ENCODE peak calls at places on chromosomes 12 and 14, in seven cellular contexts. F is fibroblast of lung; B is body of pancreas; D is hepatocyte; Z is pancreas; R is astrocyte; J is effector memory CD4-positive, alpha-beta T cell. Q is an unnamed sample.

GRCh38 chr14:76810525-76810924 is 2.2 kb downstream of the ANGEL1 start:
- DNase-seq in F (no peak), B (no peak), D (no peak), Z (no peak), R (no peak), J (no peak), Q (no peak)

GRCh38 chr14:32468955-32469354 is 139.9 kb downstream of the AKAP6 start:
- DNase-seq in F (peak; percentile 76), B (no peak), D (peak; percentile 20), Z (no peak), R (peak; percentile 71), J (no peak), Q (peak; percentile 32)

GRCh38 chr12:12533238-12533829 is 29.3 kb downstream of the DUSP16 start:
- DNase-seq in F (peak; percentile 71), B (peak; percentile 92), D (peak; percentile 69), Z (peak; percentile 81), R (peak; percentile 57), J (no peak), Q (peak; percentile 88)

GRCh38 chr14:56811596-56812363 is 1.5 kb upstream of the OTX2 start:
- DNase-seq in F (no peak), B (no peak), D (no peak), Z (no peak), R (no peak), J (no peak), Q (no peak)

GRCh38 chr14:51733147-51733546 is 81.4 kb downstream of the FRMD6 start:
- DNase-seq in F (no peak), B (no peak), D (no peak), Z (no peak), R (no peak), J (no peak), Q (no peak)

GRCh38 chr14:57199911-57200310 is 68.8 kb downstream of the EXOC5 start:
- DNase-seq in F (peak; percentile 63), B (no peak), D (no peak), Z (no peak), R (peak; percentile 54), J (no peak), Q (no peak)

GRCh38 chr14:54343276-54344121 is 53.3 kb upstream of the CDKN3 start:
- DNase-seq in F (peak; percentile 88), B (peak; percentile 28), D (no peak), Z (no peak), R (peak; percentile 86), J (no peak), Q (peak; percentile 56)

GRCh38 chr12:10153271-10154144 is 18.4 kb downstream of the OLR1 start:
- DNase-seq in F (peak; percentile 65), B (peak; percentile 70), D (peak; percentile 82), Z (peak; percentile 71), R (peak; percentile 51), J (peak; percentile 8), Q (peak; percentile 68)

GRCh38 chr12:1809606-1810140 is 10.7 kb upstream of the LRTM2 start:
- DNase-seq in F (no peak), B (no peak), D (no peak), Z (peak; percentile 22), R (no peak), J (no peak), Q (no peak)

GRCh38 chr14:72939630-72940029 is 13.4 kb downstream of the DCAF4 start:
- DNase-seq in F (no peak), B (no peak), D (no peak), Z (no peak), R (no peak), J (no peak), Q (no peak)

GRCh38 chr12:94146166-94146565 is 2.2 kb upstream of the PLXNC1 start:
- DNase-seq in F (no peak), B (no peak), D (no peak), Z (no peak), R (no peak), J (no peak), Q (no peak)

GRCh38 chr12:52870361-52871290 is 21.8 kb upstream of the KRT78 start:
- DNase-seq in F (no peak), B (peak; percentile 78), D (peak; percentile 74), Z (peak; percentile 75), R (no peak), J (peak; percentile 40), Q (peak; percentile 50)

GRCh38 chr14:43795600-43796228 is 711.4 kb downstream of the FSCB start:
- DNase-seq in F (no peak), B (no peak), D (peak; percentile 39), Z (no peak), R (no peak), J (no peak), Q (no peak)

GRCh38 chr12:3342051-3342450 is 149.0 kb upstream of the PRMT8 start:
- DNase-seq in F (peak; percentile 11), B (peak; percentile 60), D (peak; percentile 81), Z (no peak), R (no peak), J (no peak), Q (peak; percentile 74)

GRCh38 chr12:28110329-28110728 is 79.9 kb upstream of the CCDC91 start:
- DNase-seq in F (no peak), B (no peak), D (no peak), Z (no peak), R (no peak), J (no peak), Q (no peak)

GRCh38 chr12:6963016-6963731 is 7.3 kb downstream of the PHB2 start:
- DNase-seq in F (no peak), B (peak; percentile 96), D (peak; percentile 95), Z (peak; percentile 98), R (no peak), J (no peak), Q (no peak)

GRCh38 chr14:73428354-73428824 is 30.0 kb downstream of the NUMB start:
- DNase-seq in F (no peak), B (peak; percentile 72), D (peak; percentile 55), Z (no peak), R (no peak), J (no peak), Q (no peak)

GRCh38 chr12:7788316-7788689 is 899 bp upstream of the NANOG start:
- DNase-seq in F (no peak), B (no peak), D (no peak), Z (no peak), R (no peak), J (no peak), Q (no peak)

GRCh38 chr12:3288690-3289089 is 202.3 kb upstream of the PRMT8 start:
- DNase-seq in F (no peak), B (no peak), D (no peak), Z (no peak), R (no peak), J (no peak), Q (no peak)

GRCh38 chr12:94560416-94561221 is 89.7 kb downstream of the TMCC3 start:
- DNase-seq in F (peak; percentile 85), B (no peak), D (peak; percentile 40), Z (peak; percentile 60), R (peak; percentile 77), J (no peak), Q (peak; percentile 47)

GRCh38 chr12:39685854-39686608 is 66.4 kb upstream of the ABCD2 start:
- DNase-seq in F (no peak), B (no peak), D (no peak), Z (no peak), R (no peak), J (no peak), Q (no peak)

GRCh38 chr14:32682219-32682618 is 256.5 kb upstream of the NPAS3 start:
- DNase-seq in F (peak; percentile 22), B (peak; percentile 33), D (no peak), Z (no peak), R (no peak), J (no peak), Q (no peak)

GRCh38 chr14:75427126-75427481 is 718 bp upstream of the JDP2 start:
- DNase-seq in F (no peak), B (peak; percentile 38), D (no peak), Z (peak; percentile 65), R (no peak), J (no peak), Q (no peak)

GRCh38 chr12:7431993-7432685 is 11.8 kb downstream of the CD163L1 start:
- DNase-seq in F (no peak), B (no peak), D (no peak), Z (no peak), R (no peak), J (no peak), Q (no peak)

GRCh38 chr12:47949441-47950341 is 13.7 kb upstream of the TMEM106C start:
- DNase-seq in F (peak; percentile 73), B (peak; percentile 82), D (peak; percentile 88), Z (peak; percentile 84), R (peak; percentile 56), J (peak; percentile 14), Q (peak; percentile 91)

GRCh38 chr14:29054119-29054518 is 287.5 kb downstream of the FOXG1 start:
- DNase-seq in F (no peak), B (no peak), D (no peak), Z (no peak), R (no peak), J (no peak), Q (no peak)

GRCh38 chr12:71007736-71008449 is 87.4 kb upstream of the PTPRR start:
- DNase-seq in F (no peak), B (no peak), D (no peak), Z (no peak), R (no peak), J (no peak), Q (peak; percentile 11)

DNA sequence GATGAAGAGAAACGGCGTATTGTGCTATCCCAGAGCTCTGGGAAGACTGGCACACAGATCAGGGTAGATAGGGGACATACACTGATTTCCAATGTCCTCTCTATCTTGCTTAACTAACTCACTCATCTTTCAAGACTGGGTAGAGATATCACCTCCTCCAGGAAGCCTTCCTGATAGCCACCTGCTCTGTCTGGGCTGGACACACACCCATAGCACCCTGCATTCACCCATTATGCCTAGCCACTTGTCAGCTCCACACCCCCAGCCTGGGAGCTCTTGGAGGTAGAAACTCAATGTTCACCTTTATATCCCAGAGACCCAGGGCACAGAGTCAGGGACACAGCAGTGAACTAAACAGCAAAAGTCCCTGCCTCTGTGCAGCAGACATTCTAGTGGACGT is 52.0 kb downstream of the ACTN1 start:
- DNase-seq in F (no peak), B (no peak), D (no peak), Z (no peak), R (no peak), J (no peak), Q (no peak)
- H3K27ac ChIP-seq in F (no peak overlapping the region), B (no peak overlapping the region), D (no peak overlapping the region), Z (no peak overlapping the region), R (no peak overlapping the region), J (no peak overlapping the region), Q (no peak overlapping the region)

GRCh38 chr12:90922068-90922743 is 32.8 kb downstream of the CCER1 start:
- DNase-seq in F (peak; percentile 72), B (no peak), D (no peak), Z (no peak), R (peak; percentile 67), J (no peak), Q (no peak)

GRCh38 chr12:90925562-90925961 is 29.4 kb downstream of the CCER1 start:
- DNase-seq in F (no peak), B (no peak), D (no peak), Z (no peak), R (no peak), J (no peak), Q (no peak)

GRCh38 chr12:90921536-90921935 is 33.4 kb downstream of the CCER1 start:
- DNase-seq in F (peak; percentile 9), B (no peak), D (no peak), Z (no peak), R (no peak), J (no peak), Q (no peak)
- H3K4me3 ChIP-seq in F (no peak overlapping the region), B (no peak overlapping the region), D (no peak overlapping the region), Z (no peak overlapping the region), R (no peak overlapping the region), J (no peak overlapping the region), Q (no peak overlapping the region)

GRCh38 chr14:106874365-106874764 is 1348.0 kb downstream of the TMEM121 start:
- DNase-seq in F (no peak), B (no peak), D (no peak), Z (no peak), R (no peak), J (no peak), Q (no peak)
- H3K9me3 ChIP-seq in F (no peaks in the 10 kb centered on the region), B (no peaks in the 10 kb centered on the region), D (no peaks in the 10 kb centered on the region), Z (no peaks in the 10 kb centered on the region), R (peaks cover 3% of the 10 kb centered on the region), J (no peaks in the 10 kb centered on the region), Q (no peaks in the 10 kb centered on the region)

GRCh38 chr12:64385468-64385867 is 5.1 kb downstream of the C12orf56 start:
- DNase-seq in F (peak; percentile 64), B (no peak), D (no peak), Z (no peak), R (peak; percentile 46), J (no peak), Q (no peak)
- H3K27ac ChIP-seq in F (peak overlapping the region; percentile 20), B (no peak overlapping the region), D (no peak overlapping the region), Z (no peak overlapping the region), R (no peak overlapping the region), J (peak overlapping the region; percentile 50), Q (no peak overlapping the region)

Q was measured in SJCRH30.